ENCODE peak calls at places on chromosomes 3 and 15, in seven cellular contexts. O is AG04450, X is astrocyte of the cerebellum, E is transverse colon, I is pancreas, F is brain microvascular endothelial cell, A is ovary. P is an unnamed sample.

GRCh38 chr3:49470714-49471420 is 800 bp downstream of the DAG1 start:
- DNase-seq in O (no peak), X (no peak), E (no peak), I (no peak), F (no peak), A (no peak), P (no peak)

GRCh38 chr3:148737104-148737525 is 39.4 kb downstream of the AGTR1 start:
- DNase-seq in O (no peak), X (no peak), E (no peak), I (peak; percentile 28), F (no peak), A (no peak), P (peak; percentile 20)

GRCh38 chr3:184742676-184743135 is 30.8 kb upstream of the MAGEF1 start:
- DNase-seq in O (no peak), X (no peak), E (no peak), I (peak; percentile 1), F (no peak), A (peak; percentile 5), P (no peak)

GRCh38 chr3:62607287-62608029 is 234.1 kb upstream of the FEZF2 start:
- DNase-seq in O (no peak), X (peak; percentile 89), E (no peak), I (no peak), F (peak; percentile 84), A (no peak), P (peak; percentile 59)

GRCh38 chr3:139491966-139492365 is 15.7 kb upstream of the RBP2 start:
- DNase-seq in O (no peak), X (no peak), E (no peak), I (no peak), F (no peak), A (no peak), P (no peak)

GRCh38 chr15:36791849-36792618 is 212.6 kb downstream of the CDIN1 start:
- DNase-seq in O (no peak), X (no peak), E (no peak), I (no peak), F (peak; percentile 35), A (no peak), P (no peak)

GRCh38 chr15:66803182-66803729 is 101.2 kb downstream of the SMAD6 start:
- DNase-seq in O (peak; percentile 97), X (peak; percentile 96), E (peak; percentile 89), I (peak; percentile 94), F (peak; percentile 95), A (peak; percentile 92), P (peak; percentile 89)

GRCh38 chr3:195886181-195887141 is 21.9 kb downstream of the TNK2 start:
- DNase-seq in O (no peak), X (no peak), E (no peak), I (no peak), F (no peak), A (no peak), P (no peak)

GRCh38 chr15:70337292-70338186 is 239.8 kb upstream of the TLE3 start:
- DNase-seq in O (no peak), X (no peak), E (peak; percentile 24), I (no peak), F (no peak), A (no peak), P (no peak)

GRCh38 chr3:98513136-98513535 is 9.6 kb downstream of the CLDND1 start:
- DNase-seq in O (no peak), X (no peak), E (no peak), I (no peak), F (peak; percentile 13), A (no peak), P (peak; percentile 14)

GRCh38 chr3:27677554-27677953 is 44.6 kb downstream of the EOMES start:
- DNase-seq in O (peak; percentile 87), X (peak; percentile 95), E (no peak), I (no peak), F (peak; percentile 83), A (peak; percentile 42), P (peak; percentile 99)

GRCh38 chr15:57923750-57924149 is 141.8 kb downstream of the ALDH1A2 start:
- DNase-seq in O (no peak), X (no peak), E (peak; percentile 38), I (peak; percentile 28), F (no peak), A (no peak), P (no peak)

GRCh38 chr3:15038306-15038705 is 26.8 kb downstream of the MRPS25 start:
- DNase-seq in O (no peak), X (no peak), E (no peak), I (no peak), F (no peak), A (no peak), P (no peak)

GRCh38 chr3:67647390-67647878 is 7.0 kb downstream of the SUCLG2 start:
- DNase-seq in O (peak; percentile 91), X (peak; percentile 94), E (peak; percentile 46), I (peak; percentile 55), F (peak; percentile 99), A (no peak), P (peak; percentile 92)

GRCh38 chr3:110767838-110768237 is 303.8 kb upstream of the NECTIN3 start:
- DNase-seq in O (no peak), X (no peak), E (no peak), I (no peak), F (no peak), A (no peak), P (no peak)

GRCh38 chr3:52521881-52522650 is 11.6 kb downstream of the NT5DC2 start:
- DNase-seq in O (no peak), X (no peak), E (no peak), I (no peak), F (no peak), A (no peak), P (no peak)

GRCh38 chr15:64825081-64825430 is 391 bp downstream of the PIF1 start:
- DNase-seq in O (no peak), X (no peak), E (no peak), I (no peak), F (no peak), A (no peak), P (no peak)

GRCh38 chr3:20052851-20053250 is 12.6 kb downstream of the KAT2B start:
- DNase-seq in O (no peak), X (no peak), E (no peak), I (no peak), F (no peak), A (no peak), P (no peak)

GRCh38 chr3:53486961-53487654 is 7.3 kb upstream of the CACNA1D start:
- DNase-seq in O (no peak), X (no peak), E (no peak), I (no peak), F (no peak), A (no peak), P (no peak)

GRCh38 chr3:13596426-13597205 is 47.7 kb downstream of the FBLN2 start:
- DNase-seq in O (no peak), X (no peak), E (no peak), I (no peak), F (no peak), A (no peak), P (no peak)

GRCh38 chr3:14371573-14372474 is 30.6 kb upstream of the SLC6A6 start:
- DNase-seq in O (no peak), X (no peak), E (peak; percentile 91), I (peak; percentile 61), F (peak; percentile 24), A (no peak), P (peak; percentile 8)

GRCh38 chr15:70415330-70415884 is 317.7 kb upstream of the TLE3 start:
- DNase-seq in O (no peak), X (no peak), E (peak; percentile 44), I (no peak), F (no peak), A (no peak), P (no peak)

DNA sequence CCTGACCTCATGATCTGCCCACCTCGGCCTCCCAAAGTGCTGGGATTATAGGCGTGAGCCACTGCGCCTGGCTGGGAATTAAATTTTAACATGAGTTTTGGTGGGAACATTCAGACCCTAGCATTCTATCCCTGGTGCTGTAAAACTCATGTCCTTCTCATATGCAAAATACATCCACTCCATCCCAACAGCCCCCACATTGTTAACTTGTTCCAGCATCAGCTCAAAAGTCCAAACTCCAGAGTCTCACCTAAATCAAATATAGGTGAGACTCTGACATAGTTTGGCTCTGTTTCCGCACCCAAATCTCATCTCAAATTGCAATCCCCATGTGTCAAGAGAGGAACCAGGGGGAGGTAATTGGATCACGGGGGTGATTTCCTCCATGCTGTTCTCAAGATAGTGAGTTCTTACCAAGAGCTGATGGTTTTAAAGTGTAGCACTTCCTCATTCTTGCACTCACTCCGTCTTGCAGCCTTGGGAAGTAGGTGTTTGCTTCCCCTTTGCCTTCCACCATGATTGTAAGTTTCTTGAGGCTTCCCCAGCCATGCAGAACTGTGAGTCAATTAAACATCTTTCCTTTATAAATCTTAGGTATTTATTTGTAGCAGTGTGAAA is 96.2 kb upstream of the PLCL2 start:
- DNase-seq in O (no peak), X (no peak), E (no peak), I (no peak), F (no peak), A (no peak), P (no peak)
- H3K4me3 ChIP-seq in O (no peak overlapping the region), X (no peak overlapping the region), E (no peak overlapping the region), I (no peak overlapping the region), F (no peak overlapping the region), A (no peak overlapping the region), P (no peak overlapping the region)

GRCh38 chr15:82621970-82622369 is 25.2 kb downstream of the CPEB1 start:
- DNase-seq in O (no peak), X (no peak), E (no peak), I (no peak), F (no peak), A (no peak), P (no peak)
- TF ChIP-seq CTCF in O (no peak), X (peak; percentile 2), E (no peak), I (no peak), F (peak; percentile 34), A (no peak), P (no peak)

DNA sequence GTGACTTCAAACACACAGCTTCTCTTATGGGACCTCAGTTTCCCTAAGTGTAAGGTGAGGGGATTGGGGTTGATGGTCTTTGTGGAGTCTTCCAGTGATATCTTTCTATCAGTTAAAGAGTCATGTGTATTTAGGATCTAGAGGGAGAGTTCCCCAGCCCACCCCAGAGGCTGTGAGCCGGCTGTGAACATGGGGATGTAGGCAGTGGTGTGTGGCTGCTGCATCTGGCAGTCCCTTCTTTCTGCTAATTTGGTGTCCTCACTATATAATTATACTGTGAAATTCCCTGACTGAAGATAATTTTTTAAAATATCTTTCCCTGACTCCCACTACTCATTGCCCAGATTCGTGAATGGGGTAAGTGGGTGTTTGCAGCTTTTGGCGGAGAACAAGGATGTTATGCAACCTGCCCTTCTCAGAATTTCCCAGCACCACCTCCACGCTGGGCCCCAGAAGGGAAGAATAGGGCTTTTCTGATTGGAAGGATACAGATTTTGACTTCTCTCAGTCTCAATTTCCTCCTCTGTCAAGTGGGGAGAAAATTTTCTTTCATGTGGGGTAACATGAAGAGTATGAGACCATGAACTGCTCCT is 79.0 kb upstream of the RASGRF1 start:
- DNase-seq in O (no peak), X (no peak), E (no peak), I (no peak), F (no peak), A (no peak), P (no peak)
- H3K4me3 ChIP-seq in O (no peak overlapping the region), X (no peak overlapping the region), E (no peak overlapping the region), I (no peak overlapping the region), F (no peak overlapping the region), A (no peak overlapping the region), P (no peak overlapping the region)

DNA sequence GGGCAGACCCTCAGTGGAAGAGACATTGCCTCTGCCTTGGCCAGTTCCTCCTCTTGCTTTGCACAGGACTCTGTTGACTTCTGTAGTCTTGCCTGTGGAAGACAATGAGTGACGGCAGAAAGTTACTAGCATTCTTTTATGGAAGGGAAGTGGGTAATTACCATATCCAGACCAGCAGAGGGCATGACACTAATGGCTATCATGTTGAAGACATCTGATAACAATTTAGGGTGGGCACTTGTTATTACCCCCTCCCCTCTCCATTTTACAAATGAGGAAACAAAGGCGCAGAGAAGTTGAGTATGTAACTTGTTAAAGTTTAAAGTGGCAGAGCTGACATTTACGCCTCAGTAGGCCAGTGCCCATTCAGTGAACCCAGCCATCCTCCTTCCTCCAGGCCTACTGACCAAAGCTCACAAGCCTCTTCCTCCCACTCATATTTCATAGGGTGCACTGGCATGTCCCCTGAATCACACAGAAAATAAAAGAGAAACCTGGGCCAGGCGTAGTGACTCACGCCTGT is 48.2 kb upstream of the FMN1 start:
- DNase-seq in O (no peak), X (no peak), E (no peak), I (no peak), F (peak; percentile 62), A (no peak), P (no peak)
- TF ChIP-seq CTCF in O (peak; percentile 44), X (peak; percentile 52), E (no peak), I (no peak), F (peak; percentile 57), A (no peak), P (peak; percentile 51)

P was measured in AG09309.